ENCODE peak calls at places on chromosomes 13 and 19, in seven cellular contexts. One of them, this sample, is unnamed.

GRCh38 chr13:46286972-46287371 is 75.2 kb downstream of the LRRC63 start:
- DNase-seq in IMR-90: no peak
- DNase-seq in H9: no peak
- DNase-seq in neuronal stem cell: no peak
- DNase-seq in mesendoderm: no peak
- DNase-seq in mesenchymal stem cell: no peak
- DNase-seq in H1: no peak
- DNase-seq in this sample: no peak

GRCh38 chr19:46069841-46070341 is 29.1 kb upstream of the IGFL4 start:
- DNase-seq in IMR-90: peak
- DNase-seq in H9: no peak
- DNase-seq in neuronal stem cell: no peak
- DNase-seq in mesendoderm: no peak
- DNase-seq in mesenchymal stem cell: peak
- DNase-seq in H1: no peak
- DNase-seq in this sample: peak

GRCh38 chr19:9010693-9011092 is 484 bp upstream of the MUC16 start:
- DNase-seq in IMR-90: no peak
- DNase-seq in H9: no peak
- DNase-seq in neuronal stem cell: no peak
- DNase-seq in mesendoderm: no peak
- DNase-seq in mesenchymal stem cell: no peak
- DNase-seq in H1: no peak
- DNase-seq in this sample: no peak

GRCh38 chr19:54209748-54210494 is 9.3 kb downstream of the RPS9 start:
- DNase-seq in IMR-90: peak
- DNase-seq in H9: no peak
- DNase-seq in neuronal stem cell: no peak
- DNase-seq in mesendoderm: peak
- DNase-seq in mesenchymal stem cell: peak
- DNase-seq in H1: no peak
- DNase-seq in this sample: peak

GRCh38 chr19:11279505-11280236 is 16.3 kb upstream of the TSPAN16 start:
- DNase-seq in IMR-90: no peak
- DNase-seq in H9: no peak
- DNase-seq in neuronal stem cell: no peak
- DNase-seq in mesendoderm: no peak
- DNase-seq in mesenchymal stem cell: no peak
- DNase-seq in H1: no peak
- DNase-seq in this sample: no peak

GRCh38 chr19:55208880-55209429 is 346 bp downstream of the PTPRH start:
- DNase-seq in IMR-90: no peak
- DNase-seq in H9: peak
- DNase-seq in neuronal stem cell: no peak
- DNase-seq in mesendoderm: no peak
- DNase-seq in mesenchymal stem cell: no peak
- DNase-seq in H1: no peak
- DNase-seq in this sample: no peak

GRCh38 chr13:30463820-30464495 is 1.8 kb downstream of the HMGB1 start:
- DNase-seq in IMR-90: peak
- DNase-seq in H9: no peak
- DNase-seq in neuronal stem cell: no peak
- DNase-seq in mesendoderm: peak
- DNase-seq in mesenchymal stem cell: peak
- DNase-seq in H1: no peak
- DNase-seq in this sample: peak

GRCh38 chr19:18785179-18786124 is 5.7 kb downstream of the COMP start:
- DNase-seq in IMR-90: peak
- DNase-seq in H9: peak
- DNase-seq in neuronal stem cell: peak
- DNase-seq in mesendoderm: peak
- DNase-seq in mesenchymal stem cell: peak
- DNase-seq in H1: peak
- DNase-seq in this sample: peak

GRCh38 chr13:51341804-51342203 is 2.3 kb downstream of the SERPINE3 start:
- DNase-seq in IMR-90: no peak
- DNase-seq in H9: no peak
- DNase-seq in neuronal stem cell: no peak
- DNase-seq in mesendoderm: no peak
- DNase-seq in mesenchymal stem cell: no peak
- DNase-seq in H1: no peak
- DNase-seq in this sample: peak

GRCh38 chr19:6536138-6536671 is 5.4 kb downstream of the TNFSF9 start:
- DNase-seq in IMR-90: no peak
- DNase-seq in H9: peak
- DNase-seq in neuronal stem cell: no peak
- DNase-seq in mesendoderm: peak
- DNase-seq in mesenchymal stem cell: peak
- DNase-seq in H1: peak
- DNase-seq in this sample: no peak

GRCh38 chr19:55179570-55180484 is at the start of gene SYT5:
- DNase-seq in IMR-90: no peak
- DNase-seq in H9: peak
- DNase-seq in neuronal stem cell: peak
- DNase-seq in mesendoderm: peak
- DNase-seq in mesenchymal stem cell: no peak
- DNase-seq in H1: peak
- DNase-seq in this sample: no peak

GRCh38 chr13:41231025-41231677 is 32.2 kb downstream of the MTRF1 start:
- DNase-seq in IMR-90: no peak
- DNase-seq in H9: no peak
- DNase-seq in neuronal stem cell: no peak
- DNase-seq in mesendoderm: no peak
- DNase-seq in mesenchymal stem cell: no peak
- DNase-seq in H1: no peak
- DNase-seq in this sample: no peak

GRCh38 chr13:107866666-107867623 is 348.4 kb downstream of the LIG4 start:
- DNase-seq in IMR-90: peak
- DNase-seq in H9: peak
- DNase-seq in neuronal stem cell: peak
- DNase-seq in mesendoderm: peak
- DNase-seq in mesenchymal stem cell: peak
- DNase-seq in H1: peak
- DNase-seq in this sample: no peak

GRCh38 chr13:42272115-42272756 is at the start of gene AKAP11:
- DNase-seq in IMR-90: peak
- DNase-seq in H9: no peak
- DNase-seq in neuronal stem cell: no peak
- DNase-seq in mesendoderm: peak
- DNase-seq in mesenchymal stem cell: peak
- DNase-seq in H1: peak
- DNase-seq in this sample: peak

GRCh38 chr13:42270160-42270856 is 1.6 kb upstream of the AKAP11 start:
- DNase-seq in IMR-90: no peak
- DNase-seq in H9: no peak
- DNase-seq in neuronal stem cell: no peak
- DNase-seq in mesendoderm: no peak
- DNase-seq in mesenchymal stem cell: no peak
- DNase-seq in H1: no peak
- DNase-seq in this sample: no peak

GRCh38 chr13:42272776-42273175 is 824 bp downstream of the AKAP11 start:
- DNase-seq in IMR-90: no peak
- DNase-seq in H9: no peak
- DNase-seq in neuronal stem cell: no peak
- DNase-seq in mesendoderm: no peak
- DNase-seq in mesenchymal stem cell: no peak
- DNase-seq in H1: no peak
- DNase-seq in this sample: no peak

GRCh38 chr13:42270857-42271215 is 1.1 kb upstream of the AKAP11 start:
- DNase-seq in IMR-90: no peak
- DNase-seq in H9: no peak
- DNase-seq in neuronal stem cell: no peak
- DNase-seq in mesendoderm: no peak
- DNase-seq in mesenchymal stem cell: no peak
- DNase-seq in H1: no peak
- DNase-seq in this sample: no peak

GRCh38 chr13:42271337-42272114 is 426 bp upstream of the AKAP11 start:
- DNase-seq in IMR-90: peak
- DNase-seq in H9: peak
- DNase-seq in neuronal stem cell: peak
- DNase-seq in mesendoderm: peak
- DNase-seq in mesenchymal stem cell: peak
- DNase-seq in H1: peak
- DNase-seq in this sample: peak
- H3K23ac ChIP-seq in IMR-90: peak
- H3K23ac ChIP-seq in H9: no peak
- H3K23ac ChIP-seq in neuronal stem cell: no peak
- H3K23ac ChIP-seq in mesendoderm: no peak
- H3K23ac ChIP-seq in mesenchymal stem cell: no peak
- H3K23ac ChIP-seq in H1: no peak
- H3K23ac ChIP-seq in this sample: no peak

GRCh38 chr13:48074006-48074405 is 20.9 kb downstream of the MED4 start:
- DNase-seq in IMR-90: no peak
- DNase-seq in H9: no peak
- DNase-seq in neuronal stem cell: no peak
- DNase-seq in mesendoderm: no peak
- DNase-seq in mesenchymal stem cell: no peak
- DNase-seq in H1: no peak
- DNase-seq in this sample: no peak

GRCh38 chr13:48070942-48071341 is 24.0 kb downstream of the MED4 start:
- DNase-seq in IMR-90: no peak
- DNase-seq in H9: no peak
- DNase-seq in neuronal stem cell: no peak
- DNase-seq in mesendoderm: peak
- DNase-seq in mesenchymal stem cell: no peak
- DNase-seq in H1: no peak
- DNase-seq in this sample: no peak

GRCh38 chr13:48069573-48069972 is 25.3 kb downstream of the MED4 start:
- DNase-seq in IMR-90: no peak
- DNase-seq in H9: no peak
- DNase-seq in neuronal stem cell: no peak
- DNase-seq in mesendoderm: peak
- DNase-seq in mesenchymal stem cell: no peak
- DNase-seq in H1: no peak
- DNase-seq in this sample: no peak

GRCh38 chr13:48072787-48073186 is 22.1 kb downstream of the MED4 start:
- DNase-seq in IMR-90: no peak
- DNase-seq in H9: no peak
- DNase-seq in neuronal stem cell: no peak
- DNase-seq in mesendoderm: no peak
- DNase-seq in mesenchymal stem cell: no peak
- DNase-seq in H1: no peak
- DNase-seq in this sample: no peak

DNA sequence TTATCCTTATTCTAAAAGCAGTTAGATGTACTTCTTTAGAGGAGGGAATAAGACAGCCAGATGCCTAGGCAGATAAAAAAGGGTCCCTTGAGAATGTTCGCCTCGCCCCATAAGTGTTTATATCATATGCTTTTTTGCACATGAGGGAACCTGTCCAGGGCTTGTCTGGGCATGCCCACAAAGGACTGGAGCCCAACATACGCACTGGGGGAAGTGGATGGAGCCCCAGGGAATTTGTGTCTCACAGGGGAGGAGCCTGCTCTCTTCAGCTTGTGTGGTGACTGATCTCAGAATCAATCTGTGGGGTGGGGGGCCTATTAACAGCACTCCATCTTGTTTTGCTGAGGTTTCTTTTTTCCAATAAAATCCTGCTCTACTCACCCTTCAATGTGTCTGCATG is 22.6 kb downstream of the MED4 start:
- DNase-seq in IMR-90: no peak
- DNase-seq in H9: no peak
- DNase-seq in neuronal stem cell: no peak
- DNase-seq in mesendoderm: no peak
- DNase-seq in mesenchymal stem cell: no peak
- DNase-seq in H1: no peak
- DNase-seq in this sample: no peak
- H3K27ac ChIP-seq in IMR-90: peak
- H3K27ac ChIP-seq in H9: no peak
- H3K27ac ChIP-seq in neuronal stem cell: no peak
- H3K27ac ChIP-seq in mesendoderm: no peak
- H3K27ac ChIP-seq in mesenchymal stem cell: no peak
- H3K27ac ChIP-seq in H1: peak
- H3K27ac ChIP-seq in this sample: no peak

GRCh38 chr13:88622362-88622973 is 951.3 kb downstream of the SLITRK5 start:
- DNase-seq in IMR-90: no peak
- DNase-seq in H9: no peak
- DNase-seq in neuronal stem cell: no peak
- DNase-seq in mesendoderm: peak
- DNase-seq in mesenchymal stem cell: peak
- DNase-seq in H1: no peak
- DNase-seq in this sample: peak

GRCh38 chr13:88627071-88627470 is 955.9 kb downstream of the SLITRK5 start:
- DNase-seq in IMR-90: no peak
- DNase-seq in H9: no peak
- DNase-seq in neuronal stem cell: no peak
- DNase-seq in mesendoderm: no peak
- DNase-seq in mesenchymal stem cell: peak
- DNase-seq in H1: no peak
- DNase-seq in this sample: peak

GRCh38 chr13:88617176-88617575 is 946.0 kb downstream of the SLITRK5 start:
- DNase-seq in IMR-90: no peak
- DNase-seq in H9: no peak
- DNase-seq in neuronal stem cell: no peak
- DNase-seq in mesendoderm: peak
- DNase-seq in mesenchymal stem cell: peak
- DNase-seq in H1: no peak
- DNase-seq in this sample: no peak

GRCh38 chr13:88628882-88629281 is 957.7 kb downstream of the SLITRK5 start:
- DNase-seq in IMR-90: no peak
- DNase-seq in H9: no peak
- DNase-seq in neuronal stem cell: no peak
- DNase-seq in mesendoderm: no peak
- DNase-seq in mesenchymal stem cell: no peak
- DNase-seq in H1: no peak
- DNase-seq in this sample: no peak

DNA sequence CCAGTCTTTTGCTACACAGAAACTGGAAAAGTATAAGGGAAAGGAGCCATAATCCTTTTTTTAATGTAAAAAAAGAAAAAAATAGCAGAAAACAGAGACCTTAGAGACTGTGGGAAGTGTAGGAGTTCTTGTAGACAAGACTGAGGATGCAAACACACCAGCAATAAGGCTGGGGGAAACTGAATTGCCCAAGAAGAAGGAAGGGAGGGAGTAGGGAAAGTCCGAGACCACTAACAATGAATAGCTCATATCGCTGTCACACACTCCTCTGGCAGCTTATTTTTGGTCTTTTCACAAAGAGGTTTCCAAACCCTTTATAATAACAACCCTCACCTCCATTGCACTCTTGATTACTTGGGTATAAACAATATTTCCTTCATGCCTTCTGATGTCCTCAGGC is 952.0 kb downstream of the SLITRK5 start:
- DNase-seq in IMR-90: no peak
- DNase-seq in H9: no peak
- DNase-seq in neuronal stem cell: no peak
- DNase-seq in mesendoderm: no peak
- DNase-seq in mesenchymal stem cell: peak
- DNase-seq in H1: no peak
- DNase-seq in this sample: no peak
- H3K23ac ChIP-seq in IMR-90: no peak
- H3K23ac ChIP-seq in H9: no peak
- H3K23ac ChIP-seq in neuronal stem cell: no peak
- H3K23ac ChIP-seq in mesendoderm: no peak
- H3K23ac ChIP-seq in mesenchymal stem cell: no peak
- H3K23ac ChIP-seq in H1: no peak
- H3K23ac ChIP-seq in this sample: no peak

DNA sequence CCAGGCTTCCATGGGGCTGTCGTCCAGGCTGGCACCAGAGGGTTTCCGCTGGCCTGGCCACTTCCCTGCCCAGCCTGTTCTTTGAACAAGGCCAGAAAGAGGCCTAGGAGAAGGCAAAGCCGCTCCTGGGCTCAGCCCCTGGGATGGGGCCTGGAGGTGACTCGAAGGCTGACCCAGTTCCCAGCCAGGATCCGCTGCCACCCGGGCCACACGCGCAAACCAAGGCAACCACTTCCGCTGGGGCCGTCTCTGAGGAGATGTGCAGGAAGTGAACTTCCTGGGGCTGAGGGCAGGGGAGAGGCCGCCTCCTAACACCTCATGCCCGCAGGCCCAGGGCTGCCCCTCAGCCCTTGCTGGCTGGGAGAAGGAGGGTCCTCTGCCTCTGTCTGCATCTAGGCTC is 15.2 kb downstream of the PLEKHF1 start:
- DNase-seq in IMR-90: no peak
- DNase-seq in H9: no peak
- DNase-seq in neuronal stem cell: no peak
- DNase-seq in mesendoderm: no peak
- DNase-seq in mesenchymal stem cell: no peak
- DNase-seq in H1: no peak
- DNase-seq in this sample: no peak
- H3K27ac ChIP-seq in IMR-90: no peak
- H3K27ac ChIP-seq in H9: no peak
- H3K27ac ChIP-seq in neuronal stem cell: no peak
- H3K27ac ChIP-seq in mesendoderm: no peak
- H3K27ac ChIP-seq in mesenchymal stem cell: no peak
- H3K27ac ChIP-seq in H1: no peak
- H3K27ac ChIP-seq in this sample: no peak